ENCODE peak calls at places on chromosomes 3 and 15, in five cellular contexts. T is GM23248; B is mucosa of descending colon; O is CD8-positive, alpha-beta memory T cell; A is aorta. N is an unnamed sample.

GRCh38 chr3:123783050-123783724 is 100.9 kb downstream of the MYLK start:
- DNase-seq in T (no peak), B (no peak), O (no peak), A (no peak), N (no peak)

GRCh38 chr15:38589502-38589901 is 24.9 kb upstream of the RASGRP1 start:
- DNase-seq in T (peak), B (no peak), O (no peak), A (no peak), N (peak)

GRCh38 chr3:135503429-135504083 is 462.0 kb upstream of the PPP2R3A start:
- DNase-seq in T (peak), B (peak), O (no peak), A (peak), N (peak)

GRCh38 chr3:50483374-50483773 is 20.1 kb downstream of the CACNA2D2 start:
- DNase-seq in T (peak), B (no peak), O (no peak), A (no peak), N (no peak)

GRCh38 chr3:50220109-50220508 is 15.0 kb downstream of the SLC38A3 start:
- DNase-seq in T (no peak), B (no peak), O (no peak), A (no peak), N (no peak)

GRCh38 chr3:143840636-143841035 is 7.6 kb downstream of the SLC9A9 start:
- DNase-seq in T (no peak), B (no peak), O (no peak), A (no peak), N (no peak)

GRCh38 chr15:62998262-62998909 is 44.2 kb upstream of the TPM1 start:
- DNase-seq in T (no peak), B (no peak), O (no peak), A (no peak), N (no peak)

GRCh38 chr15:84727429-84727828 is 11.5 kb upstream of the SEC11A start:
- DNase-seq in T (no peak), B (no peak), O (no peak), A (no peak), N (no peak)

GRCh38 chr15:42695527-42696071 is 41.3 kb downstream of the CDAN1 start:
- DNase-seq in T (no peak), B (no peak), O (no peak), A (no peak), N (no peak)

GRCh38 chr15:75171408-75171807 is 30.3 kb upstream of the C15orf39 start:
- DNase-seq in T (peak), B (no peak), O (no peak), A (no peak), N (peak)

GRCh38 chr3:193821272-193821671 is 228.3 kb downstream of the OPA1 start:
- DNase-seq in T (no peak), B (no peak), O (no peak), A (no peak), N (no peak)

GRCh38 chr15:69958494-69959134 is 139.1 kb downstream of the TLE3 start:
- DNase-seq in T (peak), B (no peak), O (no peak), A (no peak), N (no peak)

GRCh38 chr3:150367771-150368170 is 40.3 kb upstream of the TSC22D2 start:
- DNase-seq in T (peak), B (no peak), O (no peak), A (no peak), N (no peak)

GRCh38 chr15:54462511-54462913 is 484.3 kb downstream of the UNC13C start:
- DNase-seq in T (no peak), B (peak), O (no peak), A (peak), N (no peak)

GRCh38 chr3:102906837-102907236 is 472.0 kb downstream of the ZPLD1 start:
- DNase-seq in T (no peak), B (no peak), O (no peak), A (no peak), N (no peak)

GRCh38 chr3:128328546-128329458 is 137.9 kb downstream of the DNAJB8 start:
- DNase-seq in T (no peak), B (no peak), O (no peak), A (peak), N (no peak)

GRCh38 chr3:82015241-82015640 is 253.8 kb upstream of the GBE1 start:
- DNase-seq in T (no peak), B (no peak), O (no peak), A (no peak), N (no peak)

GRCh38 chr15:100941536-100941935 is 22.4 kb downstream of the LRRK1 start:
- DNase-seq in T (no peak), B (no peak), O (no peak), A (no peak), N (no peak)
- H3K4me3 ChIP-seq in T (no peak), B (no peak), O (no peak), A (no peak), N (no peak)

GRCh38 chr3:188469228-188469885 is 315.4 kb downstream of the LPP start:
- DNase-seq in T (no peak), B (no peak), O (no peak), A (no peak), N (peak)

GRCh38 chr3:188468196-188468595 is 314.2 kb downstream of the LPP start:
- DNase-seq in T (no peak), B (no peak), O (no peak), A (no peak), N (no peak)

GRCh38 chr3:188470508-188471130 is 316.7 kb downstream of the LPP start:
- DNase-seq in T (no peak), B (no peak), O (no peak), A (no peak), N (no peak)

GRCh38 chr3:188465311-188465710 is 311.4 kb downstream of the LPP start:
- DNase-seq in T (no peak), B (no peak), O (no peak), A (no peak), N (no peak)

DNA sequence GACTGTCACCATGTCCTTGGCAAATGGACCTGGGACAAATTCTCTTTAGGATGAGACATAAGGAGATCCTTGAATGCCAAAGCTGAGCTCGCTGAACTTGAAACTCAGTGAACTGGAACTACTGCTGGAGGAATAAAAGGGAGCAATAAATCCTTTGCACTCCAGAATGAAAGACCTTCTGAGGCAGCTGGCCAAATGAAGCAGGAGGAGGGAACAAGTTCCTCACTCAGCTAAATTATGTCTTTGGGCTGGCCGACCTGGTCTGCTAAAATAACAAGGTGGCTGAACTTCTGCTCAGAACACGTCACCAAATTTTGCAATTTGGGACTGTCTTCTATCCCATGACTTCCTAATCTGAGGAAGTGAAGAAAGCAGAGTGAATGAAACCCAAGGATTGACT is 314.7 kb downstream of the LPP start:
- DNase-seq in T (no peak), B (no peak), O (no peak), A (no peak), N (no peak)
- H3K4me3 ChIP-seq in T (no peak), B (no peak), O (no peak), A (no peak), N (no peak)

GRCh38 chr3:42602961-42603360 is 2.5 kb downstream of the NKTR start:
- DNase-seq in T (no peak), B (no peak), O (no peak), A (no peak), N (no peak)
- H3K4me3 ChIP-seq in T (peak), B (no peak), O (no peak), A (no peak), N (no peak)

GRCh38 chr3:153221748-153222162 is 59.7 kb downstream of the RAP2B start:
- DNase-seq in T (peak), B (peak), O (peak), A (no peak), N (peak)
- H3K4me3 ChIP-seq in T (peak), B (no peak), O (peak), A (no peak), N (no peak)

DNA sequence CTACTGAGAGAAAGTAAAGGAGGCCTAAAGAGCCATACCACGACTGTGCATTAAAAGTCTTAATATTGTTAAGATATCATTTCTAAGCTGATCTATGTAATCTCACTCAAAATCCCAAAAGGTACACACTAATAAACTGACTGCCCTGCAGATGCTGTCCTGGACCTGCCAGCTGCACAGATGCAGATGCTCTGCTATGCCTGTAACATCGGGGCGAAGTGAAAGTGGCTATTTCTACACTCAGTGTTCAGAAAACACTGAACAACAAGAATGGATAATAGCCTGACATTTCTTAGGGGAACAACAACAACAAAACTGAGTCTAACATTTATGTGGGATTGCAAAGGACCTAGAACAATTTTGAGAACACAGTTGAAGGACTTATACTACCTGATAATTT is 31.9 kb downstream of the RAD18 start:
- DNase-seq in T (peak), B (no peak), O (no peak), A (no peak), N (no peak)
- H3K4me3 ChIP-seq in T (peak), B (no peak), O (no peak), A (no peak), N (peak)

GRCh38 chr15:96049323-96049722 is 281.2 kb upstream of the NR2F2 start:
- DNase-seq in T (no peak), B (no peak), O (no peak), A (no peak), N (no peak)

GRCh38 chr15:96049766-96050165 is 280.7 kb upstream of the NR2F2 start:
- DNase-seq in T (no peak), B (no peak), O (no peak), A (no peak), N (no peak)

GRCh38 chr15:96043586-96044171 is 286.8 kb upstream of the NR2F2 start:
- DNase-seq in T (no peak), B (no peak), O (no peak), A (no peak), N (no peak)

GRCh38 chr15:96047255-96047931 is 283.1 kb upstream of the NR2F2 start:
- DNase-seq in T (peak), B (no peak), O (no peak), A (no peak), N (peak)

GRCh38 chr15:96046620-96047240 is 283.8 kb upstream of the NR2F2 start:
- DNase-seq in T (peak), B (no peak), O (no peak), A (no peak), N (no peak)
- H3K4me3 ChIP-seq in T (peak), B (no peak), O (no peak), A (no peak), N (no peak)

N was measured in BJ.